ENCODE peak calls at places on chromosome 11, in nine cellular contexts. G, R, A, J, S, V, P, I and X are unnamed samples.

GRCh38 chr11:68364581-68364980 is 52.2 kb downstream of the LRP5 start:
- DNase-seq in P (no peak), R (no peak), I (no peak), G (no peak), J (no peak), S (no peak), A (no peak), V (no peak), X (no peak)

GRCh38 chr11:93501856-93502255 is 41.3 kb downstream of the SMCO4 start:
- DNase-seq in P (peak), J (no peak), A (no peak), G (no peak), V (no peak), I (no peak), R (no peak), S (no peak), X (no peak)

GRCh38 chr11:131871061-131871460 is 500.6 kb downstream of the NTM start:
- DNase-seq in S (no peak), P (no peak), V (no peak), A (no peak), J (no peak), R (no peak), G (no peak), I (no peak), X (no peak)

GRCh38 chr11:103483996-103484395 is 374.8 kb downstream of the DYNC2H1 start:
- DNase-seq in G (peak), P (no peak), A (no peak), R (no peak), I (peak), S (no peak), J (no peak), V (no peak), X (no peak)

GRCh38 chr11:32105871-32106312 is 15.0 kb downstream of the RCN1 start:
- DNase-seq in A (no peak), G (no peak), S (no peak), I (no peak), V (no peak), J (no peak), P (no peak), R (no peak), X (no peak)

GRCh38 chr11:123577081-123577598 is 77.3 kb downstream of the SCN3B start:
- DNase-seq in S (peak), R (peak), G (peak), A (peak), P (peak), V (peak), I (peak), J (peak), X (no peak)

GRCh38 chr11:118791961-118792578 is 1.1 kb upstream of the DDX6 start:
- DNase-seq in I (peak), P (peak), G (peak), S (no peak), J (peak), V (peak), R (peak), A (peak), X (no peak)

GRCh38 chr11:43941257-43941879 is 1.1 kb upstream of the C11orf96 start:
- DNase-seq in A (peak), G (peak), V (no peak), P (no peak), J (no peak), R (peak), S (no peak), I (no peak), X (no peak)

GRCh38 chr11:110862407-110862806 is 150.2 kb upstream of the ARHGAP20 start:
- DNase-seq in R (no peak), A (no peak), G (no peak), S (no peak), V (no peak), P (no peak), I (no peak), J (no peak), X (no peak)

GRCh38 chr11:118679483-118679882 is at the start of gene TREH:
- DNase-seq in P (peak), R (no peak), I (no peak), G (no peak), S (peak), A (no peak), J (no peak), V (no peak), X (no peak)

GRCh38 chr11:124793466-124794278 is 6.5 kb downstream of the MSANTD2 start:
- DNase-seq in I (no peak), V (peak), P (peak), R (no peak), A (peak), G (peak), S (no peak), J (no peak), X (peak)

GRCh38 chr11:124762077-124762623 is at the start of gene ESAM:
- DNase-seq in P (peak), G (no peak), R (no peak), A (no peak), V (peak), S (peak), I (no peak), J (peak), X (no peak)

GRCh38 chr11:6626971-6627761 is 7.9 kb upstream of the TPP1 start:
- DNase-seq in G (no peak), V (no peak), S (peak), A (no peak), R (no peak), J (no peak), P (no peak), I (no peak), X (no peak)

GRCh38 chr11:60891103-60891741 is 15.2 kb downstream of the PRPF19 start:
- DNase-seq in S (no peak), G (peak), I (peak), J (no peak), P (no peak), A (peak), R (peak), V (no peak), X (no peak)

GRCh38 chr11:6619021-6619745 is at the start of gene TPP1:
- DNase-seq in S (peak), I (peak), P (peak), R (peak), G (peak), V (peak), A (peak), J (peak), X (peak)

GRCh38 chr11:106724293-106724892 is 293.9 kb downstream of the GUCY1A2 start:
- DNase-seq in S (no peak), A (peak), P (no peak), V (no peak), G (peak), J (no peak), R (no peak), I (no peak), X (no peak)

GRCh38 chr11:17386331-17387084 is 2.0 kb downstream of the KCNJ11 start:
- DNase-seq in V (peak), P (peak), J (peak), A (peak), I (peak), R (peak), G (peak), S (peak), X (no peak)

GRCh38 chr11:12831471-12832202 is 157.4 kb downstream of the TEAD1 start:
- DNase-seq in G (no peak), R (no peak), P (no peak), J (no peak), V (no peak), I (no peak), S (no peak), A (no peak), X (no peak)

GRCh38 chr11:61507962-61508824 is at the start of gene LRRC10B:
- DNase-seq in I (no peak), S (no peak), R (no peak), G (no peak), J (peak), V (peak), P (peak), A (no peak), X (no peak)

GRCh38 chr11:57072640-57073039 is 83.9 kb downstream of the OR5AK2 start:
- DNase-seq in S (no peak), G (peak), V (no peak), I (peak), R (no peak), P (no peak), A (peak), J (no peak), X (peak)

GRCh38 chr11:111730871-111731591 is 35.2 kb downstream of the PPP2R1B start:
- DNase-seq in V (no peak), R (no peak), I (peak), S (peak), A (no peak), P (peak), J (no peak), G (peak), X (peak)

GRCh38 chr11:2591805-2592204 is 108.0 kb downstream of the KCNQ1OT1 start:
- DNase-seq in V (no peak), S (no peak), I (no peak), P (peak), G (no peak), J (no peak), R (no peak), A (no peak), X (no peak)

GRCh38 chr11:45209904-45210699 is 63.7 kb downstream of the PRDM11 start:
- DNase-seq in J (peak), G (peak), V (peak), A (peak), S (no peak), R (peak), I (peak), P (peak), X (peak)

GRCh38 chr11:2686360-2687222 is 13.2 kb downstream of the KCNQ1OT1 start:
- DNase-seq in J (no peak), A (no peak), I (no peak), P (peak), S (peak), R (peak), G (no peak), V (no peak), X (no peak)

GRCh38 chr11:79198898-79199250 is 242.0 kb downstream of the TENM4 start:
- DNase-seq in J (no peak), V (no peak), S (no peak), R (no peak), A (peak), P (peak), I (peak), G (peak), X (no peak)

DNA sequence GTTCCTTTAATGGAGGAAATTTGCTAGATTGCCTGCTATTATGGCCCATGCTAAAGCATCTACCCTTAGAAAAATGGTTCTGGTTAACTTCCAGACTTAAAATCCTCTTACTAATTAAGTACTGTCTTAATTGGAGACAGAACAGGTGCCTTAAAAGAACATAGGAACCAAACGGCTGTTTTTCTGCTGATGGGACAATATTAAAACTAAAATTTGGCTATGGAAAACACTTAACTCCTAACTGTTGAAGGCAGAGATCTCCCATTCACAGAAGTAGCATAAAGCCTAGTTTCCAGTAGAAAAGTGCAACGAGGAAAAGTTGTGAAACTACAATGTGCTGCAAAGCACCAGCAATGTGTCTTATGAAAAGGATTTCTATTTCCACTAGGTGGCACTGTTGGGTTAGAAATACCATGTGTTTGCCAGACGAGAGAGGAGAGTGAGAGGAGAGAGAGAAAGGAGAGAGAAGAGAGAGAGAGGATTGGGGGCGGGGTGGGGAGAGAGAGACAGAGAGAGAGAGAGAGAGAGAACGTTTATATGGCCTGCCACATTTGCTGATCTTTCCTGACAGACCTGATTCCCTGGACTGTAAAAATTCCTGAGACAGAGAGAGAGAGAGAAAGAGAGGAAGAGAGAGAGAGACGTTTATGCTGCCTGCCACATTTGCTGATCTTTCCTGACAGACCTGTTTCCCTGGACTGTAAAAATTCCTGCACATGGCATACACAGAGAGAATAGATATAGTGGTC is 51.5 kb downstream of the FAM181B start:
- DNase-seq in G (peak), V (peak), J (no peak), S (no peak), A (peak), R (no peak), P (peak), I (peak), X (peak)
- H3K4me3 ChIP-seq in G (no peak), V (peak), J (no peak), S (no peak), A (no peak), R (no peak), P (no peak), I (no peak), X (no peak)

GRCh38 chr11:69704508-69705245 is 855 bp upstream of the FGF19 start:
- DNase-seq in P (no peak), I (no peak), J (no peak), G (peak), S (peak), A (peak), V (peak), R (no peak), X (no peak)
- TF ChIP-seq CTCF in P (no peak), I (peak), J (peak), G (peak), S (no peak), A (peak), V (peak), R (no peak), X (peak)

GRCh38 chr11:125967515-125967914 is 21.7 kb downstream of the VSIG10L2 start:
- DNase-seq in J (no peak), G (no peak), S (no peak), P (no peak), I (no peak), R (no peak), V (no peak), A (no peak), X (no peak)
- H3K4me3 ChIP-seq in J (no peak), G (no peak), S (no peak), P (no peak), I (no peak), R (no peak), V (no peak), A (no peak), X (no peak)

GRCh38 chr11:126874831-126875230 is 125.7 kb downstream of the KIRREL3 start:
- DNase-seq in I (no peak), P (no peak), G (no peak), A (no peak), V (peak), S (no peak), R (no peak), J (no peak), X (no peak)
- TF ChIP-seq CTCF in I (peak), P (no peak), G (no peak), A (peak), V (peak), S (no peak), R (no peak), J (no peak), X (peak)

GRCh38 chr11:115920087-115920461 is 415.9 kb upstream of the CADM1 start:
- DNase-seq in G (no peak), S (no peak), R (no peak), P (no peak), A (no peak), J (no peak), V (no peak), I (no peak), X (no peak)

GRCh38 chr11:115921540-115921939 is 417.3 kb upstream of the CADM1 start:
- DNase-seq in P (no peak), J (no peak), R (no peak), A (no peak), V (no peak), S (no peak), G (no peak), I (no peak), X (no peak)

GRCh38 chr11:115919341-115920086 is 415.3 kb upstream of the CADM1 start:
- DNase-seq in V (no peak), R (no peak), S (no peak), G (no peak), I (no peak), A (no peak), J (no peak), P (no peak), X (no peak)

GRCh38 chr11:115921986-115922385 is 417.8 kb upstream of the CADM1 start:
- DNase-seq in A (no peak), V (no peak), I (no peak), J (no peak), R (no peak), P (no peak), S (no peak), G (no peak), X (no peak)

GRCh38 chr11:115920841-115921480 is 416.7 kb upstream of the CADM1 start:
- DNase-seq in P (no peak), J (no peak), G (no peak), V (no peak), R (no peak), A (no peak), S (no peak), I (no peak), X (no peak)
- H3K4me3 ChIP-seq in P (no peak), J (no peak), G (no peak), V (no peak), R (no peak), A (no peak), S (no peak), I (no peak), X (no peak)